ENCODE peak calls at places on chromosomes 11 and 22, in nine cellular contexts. One of them, this sample, is unnamed.

GRCh38 chr11:130145975-130146776 is 13.4 kb upstream of the ST14 start:
- DNase-seq in anterior cingulate cortex: no peak
- DNase-seq in OCI-M1: no peak
- DNase-seq in stomach: peak; percentile 82
- DNase-seq in mesendoderm: peak; percentile 95
- DNase-seq in activated T-cell treated with anti-CD3 and anti-CD28 coated beads for 1 hour: no peak
- DNase-seq in heart left ventricle: peak; percentile 62
- DNase-seq in stimulated activated CD4-positive, alpha-beta T cell treated with anti-CD3 and anti-CD28 coated beads, Interleukin-1b, Interleukin-23, amount 100 ng/mL, for 24 hours: no peak
- DNase-seq in activated naive CD4-positive, alpha-beta T cell: no peak
- DNase-seq in this sample: no peak

GRCh38 chr11:128549256-128549944 is 38.0 kb downstream of the ETS1 start:
- DNase-seq in stimulated activated CD4-positive, alpha-beta T cell treated with anti-CD3 and anti-CD28 coated beads, Interleukin-1b, Interleukin-23, amount 100 ng/mL, for 24 hours: no peak
- DNase-seq in activated T-cell treated with anti-CD3 and anti-CD28 coated beads for 1 hour: no peak
- DNase-seq in heart left ventricle: peak; percentile 90
- DNase-seq in anterior cingulate cortex: no peak
- DNase-seq in stomach: no peak
- DNase-seq in activated naive CD4-positive, alpha-beta T cell: peak; percentile 19
- DNase-seq in OCI-M1: no peak
- DNase-seq in mesendoderm: no peak
- DNase-seq in this sample: peak; percentile 78

GRCh38 chr22:44583854-44584253 is 85.8 kb upstream of the RTL6 start:
- DNase-seq in OCI-M1: no peak
- DNase-seq in activated naive CD4-positive, alpha-beta T cell: no peak
- DNase-seq in heart left ventricle: peak; percentile 1
- DNase-seq in stomach: no peak
- DNase-seq in activated T-cell treated with anti-CD3 and anti-CD28 coated beads for 1 hour: no peak
- DNase-seq in stimulated activated CD4-positive, alpha-beta T cell treated with anti-CD3 and anti-CD28 coated beads, Interleukin-1b, Interleukin-23, amount 100 ng/mL, for 24 hours: no peak
- DNase-seq in mesendoderm: no peak
- DNase-seq in anterior cingulate cortex: no peak
- DNase-seq in this sample: no peak

GRCh38 chr11:36702330-36703054 is 104.5 kb upstream of the RAG2 start:
- DNase-seq in stimulated activated CD4-positive, alpha-beta T cell treated with anti-CD3 and anti-CD28 coated beads, Interleukin-1b, Interleukin-23, amount 100 ng/mL, for 24 hours: no peak
- DNase-seq in anterior cingulate cortex: peak; percentile 18
- DNase-seq in OCI-M1: peak; percentile 74
- DNase-seq in heart left ventricle: no peak
- DNase-seq in mesendoderm: peak; percentile 82
- DNase-seq in activated T-cell treated with anti-CD3 and anti-CD28 coated beads for 1 hour: no peak
- DNase-seq in stomach: no peak
- DNase-seq in activated naive CD4-positive, alpha-beta T cell: no peak
- DNase-seq in this sample: no peak

GRCh38 chr11:126282361-126282741 is 542 bp upstream of the TIRAP start:
- DNase-seq in stimulated activated CD4-positive, alpha-beta T cell treated with anti-CD3 and anti-CD28 coated beads, Interleukin-1b, Interleukin-23, amount 100 ng/mL, for 24 hours: no peak
- DNase-seq in heart left ventricle: peak; percentile 65
- DNase-seq in stomach: peak; percentile 34
- DNase-seq in anterior cingulate cortex: no peak
- DNase-seq in activated naive CD4-positive, alpha-beta T cell: peak; percentile 26
- DNase-seq in activated T-cell treated with anti-CD3 and anti-CD28 coated beads for 1 hour: peak; percentile 19
- DNase-seq in mesendoderm: peak; percentile 52
- DNase-seq in OCI-M1: no peak
- DNase-seq in this sample: peak; percentile 80

GRCh38 chr11:65416341-65417185 is 6.0 kb upstream of the NEAT1 start:
- DNase-seq in activated naive CD4-positive, alpha-beta T cell: peak; percentile 89
- DNase-seq in anterior cingulate cortex: peak; percentile 90
- DNase-seq in mesendoderm: peak; percentile 86
- DNase-seq in heart left ventricle: peak; percentile 95
- DNase-seq in stimulated activated CD4-positive, alpha-beta T cell treated with anti-CD3 and anti-CD28 coated beads, Interleukin-1b, Interleukin-23, amount 100 ng/mL, for 24 hours: peak; percentile 88
- DNase-seq in stomach: peak; percentile 94
- DNase-seq in OCI-M1: peak; percentile 93
- DNase-seq in activated T-cell treated with anti-CD3 and anti-CD28 coated beads for 1 hour: peak; percentile 88
- DNase-seq in this sample: peak; percentile 97

GRCh38 chr11:118909619-118910308 is 16.0 kb downstream of the BCL9L start:
- DNase-seq in OCI-M1: no peak
- DNase-seq in activated T-cell treated with anti-CD3 and anti-CD28 coated beads for 1 hour: no peak
- DNase-seq in activated naive CD4-positive, alpha-beta T cell: no peak
- DNase-seq in stomach: no peak
- DNase-seq in mesendoderm: peak; percentile 82
- DNase-seq in stimulated activated CD4-positive, alpha-beta T cell treated with anti-CD3 and anti-CD28 coated beads, Interleukin-1b, Interleukin-23, amount 100 ng/mL, for 24 hours: no peak
- DNase-seq in anterior cingulate cortex: no peak
- DNase-seq in heart left ventricle: no peak
- DNase-seq in this sample: peak; percentile 70

GRCh38 chr11:69826773-69827172 is 7.6 kb upstream of the FGF3 start:
- DNase-seq in anterior cingulate cortex: no peak
- DNase-seq in activated T-cell treated with anti-CD3 and anti-CD28 coated beads for 1 hour: no peak
- DNase-seq in stomach: no peak
- DNase-seq in activated naive CD4-positive, alpha-beta T cell: no peak
- DNase-seq in stimulated activated CD4-positive, alpha-beta T cell treated with anti-CD3 and anti-CD28 coated beads, Interleukin-1b, Interleukin-23, amount 100 ng/mL, for 24 hours: no peak
- DNase-seq in heart left ventricle: no peak
- DNase-seq in OCI-M1: no peak
- DNase-seq in mesendoderm: no peak
- DNase-seq in this sample: no peak

GRCh38 chr11:7089328-7090251 is 792 bp downstream of the RBMXL2 start:
- DNase-seq in mesendoderm: no peak
- DNase-seq in activated T-cell treated with anti-CD3 and anti-CD28 coated beads for 1 hour: no peak
- DNase-seq in anterior cingulate cortex: no peak
- DNase-seq in activated naive CD4-positive, alpha-beta T cell: no peak
- DNase-seq in stimulated activated CD4-positive, alpha-beta T cell treated with anti-CD3 and anti-CD28 coated beads, Interleukin-1b, Interleukin-23, amount 100 ng/mL, for 24 hours: no peak
- DNase-seq in stomach: no peak
- DNase-seq in OCI-M1: no peak
- DNase-seq in heart left ventricle: no peak
- DNase-seq in this sample: peak; percentile 53

This sample was measured in Right ventricle myocardium inferior.